ENCODE peak calls at places on chromosomes 1 and 21, in five cellular contexts. W is AG10803, B is Calu3, R is MM.1S, T is brain microvascular endothelial cell. C is an unnamed sample.

GRCh38 chr21:38968887-38969543 is 163.3 kb downstream of the ETS2 start:
- DNase-seq in W (no peak), B (no peak), R (no peak), T (no peak), C (no peak)

GRCh38 chr1:86699186-86699585 is 5.2 kb upstream of the SH3GLB1 start:
- DNase-seq in W (no peak), B (no peak), R (peak), T (no peak), C (no peak)

GRCh38 chr1:162997499-162998285 is 71.5 kb upstream of the RGS4 start:
- DNase-seq in W (peak), B (no peak), R (no peak), T (no peak), C (no peak)

GRCh38 chr1:208449951-208450350 is 205.8 kb upstream of the PLXNA2 start:
- DNase-seq in W (no peak), B (no peak), R (no peak), T (no peak), C (no peak)

GRCh38 chr1:66696771-66697170 is 55.5 kb upstream of the DYNLT5 start:
- DNase-seq in W (no peak), B (no peak), R (no peak), T (no peak), C (no peak)

GRCh38 chr1:19639999-19640362 is 4.1 kb upstream of the NBL1 start:
- DNase-seq in W (peak), B (no peak), R (no peak), T (no peak), C (no peak)

GRCh38 chr1:10737651-10738050 is 58.8 kb downstream of the CASZ1 start:
- DNase-seq in W (no peak), B (no peak), R (no peak), T (no peak), C (no peak)

GRCh38 chr1:109399326-109399957 is 1.7 kb upstream of the SORT1 start:
- DNase-seq in W (peak), B (peak), R (peak), T (peak), C (no peak)

GRCh38 chr21:25425156-25425555 is 182.1 kb downstream of the MRPL39 start:
- DNase-seq in W (no peak), B (no peak), R (no peak), T (no peak), C (no peak)

GRCh38 chr1:240522122-240522822 is 89.7 kb downstream of the GREM2 start:
- DNase-seq in W (no peak), B (no peak), R (no peak), T (no peak), C (no peak)

GRCh38 chr1:53066941-53067738 is 5.1 kb downstream of the PODN start:
- DNase-seq in W (peak), B (no peak), R (no peak), T (no peak), C (peak)

GRCh38 chr1:65921461-65921860 is 128.8 kb downstream of the PDE4B start:
- DNase-seq in W (no peak), B (no peak), R (no peak), T (no peak), C (no peak)

GRCh38 chr1:220687809-220688208 is 2.4 kb upstream of the C1orf115 start:
- DNase-seq in W (no peak), B (no peak), R (no peak), T (no peak), C (no peak)

GRCh38 chr1:220691039-220691684 is 999 bp downstream of the C1orf115 start:
- DNase-seq in W (no peak), B (no peak), R (no peak), T (no peak), C (no peak)

GRCh38 chr1:220692436-220693228 is 2.5 kb downstream of the C1orf115 start:
- DNase-seq in W (peak), B (no peak), R (no peak), T (no peak), C (no peak)

GRCh38 chr1:220690140-220691038 is at the start of gene C1orf115:
- DNase-seq in W (peak), B (peak), R (peak), T (peak), C (peak)

DNA sequence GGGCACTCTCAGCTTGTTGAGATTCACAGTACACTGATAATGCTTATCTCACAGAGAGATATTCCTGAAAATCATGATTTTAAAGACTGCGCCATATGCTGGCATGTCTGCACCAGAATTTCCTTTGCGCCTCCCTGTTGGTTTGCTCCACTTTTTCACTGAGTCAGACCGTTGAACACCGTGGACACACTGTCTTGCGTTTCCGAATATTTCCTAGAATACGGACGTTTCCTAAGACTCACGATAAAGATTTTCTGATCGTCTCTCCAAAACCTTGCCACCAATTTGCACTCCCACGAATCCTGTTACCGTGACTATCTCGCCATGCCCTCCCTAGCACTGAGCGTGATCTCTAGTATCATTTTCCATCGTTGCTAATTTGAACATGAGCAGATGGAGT is 467 bp upstream of the C1orf115 start:
- DNase-seq in W (no peak), B (no peak), R (no peak), T (no peak), C (no peak)
- TF ChIP-seq CTCF in W (no peak), B (no peak), R (no peak), T (no peak), C (no peak)

GRCh38 chr1:89681045-89681729 is 48.3 kb downstream of the LRRC8C start:
- DNase-seq in W (no peak), B (no peak), R (no peak), T (no peak), C (no peak)
- TF ChIP-seq CTCF in W (no peak), B (no peak), R (no peak), T (no peak), C (no peak)

GRCh38 chr1:230772457-230773395 is 25.5 kb downstream of the CAPN9 start:
- DNase-seq in W (peak), B (peak), R (peak), T (peak), C (peak)
- TF ChIP-seq CTCF in W (peak), B (peak), R (peak), T (peak), C (peak)

DNA sequence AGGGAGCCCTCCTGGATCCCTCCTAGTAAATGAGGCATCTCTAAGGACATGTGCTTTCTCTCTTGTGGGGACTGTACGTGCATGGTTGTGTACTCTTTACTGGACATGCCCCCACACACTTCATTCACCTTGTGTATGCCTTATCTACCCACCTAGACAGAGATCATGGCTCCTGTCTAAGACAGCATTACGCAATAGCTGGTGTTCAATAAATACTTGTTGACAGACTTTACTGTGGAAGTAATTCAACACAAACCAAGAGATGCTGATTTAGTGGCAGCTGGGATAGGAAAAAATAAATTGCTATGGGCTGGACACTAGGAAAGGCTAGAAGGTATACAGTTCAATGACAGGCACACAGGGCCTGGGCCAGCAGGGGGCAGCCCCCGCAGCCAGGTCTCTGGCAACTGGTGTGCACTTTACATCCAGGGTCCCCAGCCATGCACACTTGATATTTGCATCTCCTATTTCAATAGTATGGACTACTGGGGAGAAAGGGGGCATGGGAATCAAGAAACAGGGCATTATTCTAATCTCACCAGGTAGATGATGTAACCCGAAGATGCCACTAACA is 24.2 kb downstream of the TRABD2B start:
- DNase-seq in W (no peak), B (no peak), R (no peak), T (no peak), C (no peak)
- TF ChIP-seq CTCF in W (peak), B (no peak), R (peak), T (peak), C (no peak)

GRCh38 chr1:100400332-100400933 is 48.1 kb downstream of the CDC14A start:
- DNase-seq in W (no peak), B (no peak), R (peak), T (no peak), C (no peak)
- TF ChIP-seq CTCF in W (no peak), B (no peak), R (no peak), T (no peak), C (no peak)

GRCh38 chr1:46691997-46692790 is 20.5 kb downstream of the TEX38 start:
- DNase-seq in W (peak), B (no peak), R (no peak), T (no peak), C (peak)
- TF ChIP-seq CTCF in W (peak), B (no peak), R (no peak), T (no peak), C (no peak)

DNA sequence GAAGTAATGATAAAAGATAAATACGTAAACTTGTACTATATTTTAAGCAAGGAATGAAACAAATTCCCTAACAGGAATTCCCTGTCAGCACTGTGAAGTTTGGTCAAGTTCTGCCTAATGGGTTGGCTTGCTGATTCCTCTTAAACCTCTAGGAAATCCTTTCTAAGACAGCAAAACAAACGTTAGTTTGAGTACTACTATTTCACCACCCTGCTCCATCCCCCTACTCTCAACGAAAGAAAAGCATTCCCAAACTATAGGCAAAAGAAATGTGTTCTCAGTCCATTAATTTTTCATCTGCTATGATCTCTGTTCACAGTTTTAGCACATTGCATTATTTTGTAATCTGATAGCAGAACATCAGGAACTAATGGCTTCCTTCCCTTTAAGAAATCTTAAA is 16.1 kb downstream of the SERPINC1 start:
- DNase-seq in W (no peak), B (no peak), R (no peak), T (no peak), C (no peak)
- TF ChIP-seq CTCF in W (no peak), B (no peak), R (no peak), T (no peak), C (no peak)

DNA sequence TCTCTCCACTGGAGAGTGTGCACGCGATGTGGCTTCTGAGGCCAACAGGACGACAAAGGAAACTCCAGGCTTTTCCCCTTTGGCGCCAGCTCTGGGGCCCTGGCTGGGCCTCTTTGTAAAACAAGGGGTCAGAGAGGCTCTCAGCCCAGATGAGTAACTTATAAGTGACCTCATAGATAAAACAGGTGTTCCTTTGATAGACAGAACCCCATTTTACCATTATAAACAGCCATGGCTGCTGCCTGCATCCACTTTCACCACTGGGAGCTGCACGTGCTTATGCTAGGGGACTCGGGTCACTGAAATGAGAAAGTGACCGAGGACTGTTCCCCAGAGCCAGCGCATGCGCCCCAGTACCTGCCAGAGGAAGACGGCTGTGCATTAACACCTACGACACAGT is 12.5 kb downstream of the RNF207 start:
- DNase-seq in W (no peak), B (peak), R (no peak), T (no peak), C (no peak)
- TF ChIP-seq CTCF in W (no peak), B (no peak), R (no peak), T (no peak), C (no peak)

DNA sequence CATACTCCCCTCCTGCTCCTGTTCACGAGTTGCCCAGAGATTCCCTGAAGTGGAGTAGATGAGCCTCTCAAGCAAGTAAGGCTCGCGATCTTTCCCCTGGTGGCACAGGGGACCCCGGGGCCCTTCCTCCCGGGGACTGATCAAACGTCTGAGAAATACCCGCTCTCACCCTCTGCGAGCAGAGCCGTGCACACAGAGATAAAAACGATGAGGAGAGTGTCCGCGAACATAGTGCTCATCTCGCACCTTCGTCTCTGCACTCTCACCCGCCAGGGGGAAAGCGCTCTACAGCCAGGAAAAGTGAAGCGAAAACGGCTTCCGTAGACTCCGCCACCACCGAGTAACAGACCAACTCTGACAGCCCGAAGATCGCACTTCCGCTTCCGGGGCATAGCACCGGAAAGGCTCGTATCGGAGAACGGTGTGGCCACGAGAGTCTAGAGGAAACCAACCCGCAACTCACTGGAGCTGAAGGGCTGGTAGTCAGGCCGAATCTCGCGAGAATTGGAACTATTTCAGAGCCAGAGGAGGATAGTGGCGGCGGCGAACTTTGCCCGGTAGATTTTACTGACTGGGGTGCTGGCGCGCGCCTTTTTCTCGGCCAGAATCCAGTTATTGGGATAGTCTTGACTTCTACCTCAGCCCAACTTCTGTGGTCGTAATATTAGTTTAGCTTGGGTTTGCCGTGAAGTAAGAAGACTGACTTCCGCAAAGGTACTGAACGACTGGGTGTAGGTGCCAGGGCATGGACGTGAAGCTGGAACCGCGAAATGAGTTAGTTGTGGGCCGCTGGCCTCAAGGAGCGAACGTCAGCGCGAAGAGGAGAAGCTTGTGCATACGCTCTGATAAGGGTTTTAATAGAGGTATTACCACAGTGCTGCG is at the start of gene TMCO1:
- DNase-seq in W (peak), B (peak), R (peak), T (peak), C (peak)
- TF ChIP-seq CTCF in W (peak), B (no peak), R (peak), T (peak), C (no peak)